ENCODE peak calls at places on chromosome 16, in six cellular contexts. One of them, this sample, is unnamed.

GRCh38 chr16:5490499-5490898 is 392.9 kb upstream of the EEF2KMT start:
- DNase-seq in BE2C: peak
- DNase-seq in GM10248: peak
- DNase-seq in HFFc6: no peak
- DNase-seq in omental fat pad: no peak
- DNase-seq in astrocyte: no peak
- DNase-seq in this sample: no peak

GRCh38 chr16:49277766-49278566 is 3.7 kb downstream of the CBLN1 start:
- DNase-seq in BE2C: no peak
- DNase-seq in GM10248: no peak
- DNase-seq in HFFc6: no peak
- DNase-seq in omental fat pad: no peak
- DNase-seq in astrocyte: no peak
- DNase-seq in this sample: no peak

GRCh38 chr16:521381-522210 is 5.9 kb upstream of the CAPN15 start:
- DNase-seq in BE2C: no peak
- DNase-seq in GM10248: no peak
- DNase-seq in HFFc6: no peak
- DNase-seq in omental fat pad: no peak
- DNase-seq in astrocyte: no peak
- DNase-seq in this sample: no peak

GRCh38 chr16:68040506-68041288 is 17.6 kb downstream of the DUS2 start:
- DNase-seq in BE2C: peak
- DNase-seq in GM10248: peak
- DNase-seq in HFFc6: peak
- DNase-seq in omental fat pad: peak
- DNase-seq in astrocyte: peak
- DNase-seq in this sample: peak

GRCh38 chr16:78684655-78685400 is 585.4 kb downstream of the WWOX start:
- DNase-seq in BE2C: no peak
- DNase-seq in GM10248: no peak
- DNase-seq in HFFc6: no peak
- DNase-seq in omental fat pad: no peak
- DNase-seq in astrocyte: no peak
- DNase-seq in this sample: no peak

GRCh38 chr16:65965632-65966031 is 400.9 kb upstream of the CDH5 start:
- DNase-seq in BE2C: no peak
- DNase-seq in GM10248: no peak
- DNase-seq in HFFc6: no peak
- DNase-seq in omental fat pad: no peak
- DNase-seq in astrocyte: no peak
- DNase-seq in this sample: no peak

GRCh38 chr16:49277386-49277742 is 4.3 kb downstream of the CBLN1 start:
- DNase-seq in BE2C: no peak
- DNase-seq in GM10248: no peak
- DNase-seq in HFFc6: no peak
- DNase-seq in omental fat pad: no peak
- DNase-seq in astrocyte: no peak
- DNase-seq in this sample: no peak

GRCh38 chr16:29811896-29812665 is at the start of gene PRRT2:
- DNase-seq in BE2C: peak
- DNase-seq in GM10248: peak
- DNase-seq in HFFc6: no peak
- DNase-seq in omental fat pad: no peak
- DNase-seq in astrocyte: no peak
- DNase-seq in this sample: peak

GRCh38 chr16:58451945-58452401 is 48.0 kb upstream of the NDRG4 start:
- DNase-seq in BE2C: no peak
- DNase-seq in GM10248: no peak
- DNase-seq in HFFc6: peak
- DNase-seq in omental fat pad: no peak
- DNase-seq in astrocyte: peak
- DNase-seq in this sample: no peak

GRCh38 chr16:79127768-79128167 is 472.8 kb downstream of the MAF start:
- DNase-seq in BE2C: no peak
- DNase-seq in GM10248: no peak
- DNase-seq in HFFc6: no peak
- DNase-seq in omental fat pad: no peak
- DNase-seq in astrocyte: no peak
- DNase-seq in this sample: no peak

GRCh38 chr16:20611350-20611902 is 35.3 kb upstream of the ACSM2B start:
- DNase-seq in BE2C: no peak
- DNase-seq in GM10248: no peak
- DNase-seq in HFFc6: no peak
- DNase-seq in omental fat pad: no peak
- DNase-seq in astrocyte: no peak
- DNase-seq in this sample: no peak

GRCh38 chr16:3112058-3112880 is at the start of gene ZNF205:
- DNase-seq in BE2C: peak
- DNase-seq in GM10248: no peak
- DNase-seq in HFFc6: peak
- DNase-seq in omental fat pad: peak
- DNase-seq in astrocyte: peak
- DNase-seq in this sample: no peak

GRCh38 chr16:23207485-23207884 is 24.9 kb downstream of the SCNN1G start:
- DNase-seq in BE2C: no peak
- DNase-seq in GM10248: no peak
- DNase-seq in HFFc6: no peak
- DNase-seq in omental fat pad: no peak
- DNase-seq in astrocyte: no peak
- DNase-seq in this sample: no peak

GRCh38 chr16:20774703-20775362 is 11.0 kb downstream of the ACSM3 start:
- DNase-seq in BE2C: peak
- DNase-seq in GM10248: peak
- DNase-seq in HFFc6: peak
- DNase-seq in omental fat pad: peak
- DNase-seq in astrocyte: peak
- DNase-seq in this sample: peak

DNA sequence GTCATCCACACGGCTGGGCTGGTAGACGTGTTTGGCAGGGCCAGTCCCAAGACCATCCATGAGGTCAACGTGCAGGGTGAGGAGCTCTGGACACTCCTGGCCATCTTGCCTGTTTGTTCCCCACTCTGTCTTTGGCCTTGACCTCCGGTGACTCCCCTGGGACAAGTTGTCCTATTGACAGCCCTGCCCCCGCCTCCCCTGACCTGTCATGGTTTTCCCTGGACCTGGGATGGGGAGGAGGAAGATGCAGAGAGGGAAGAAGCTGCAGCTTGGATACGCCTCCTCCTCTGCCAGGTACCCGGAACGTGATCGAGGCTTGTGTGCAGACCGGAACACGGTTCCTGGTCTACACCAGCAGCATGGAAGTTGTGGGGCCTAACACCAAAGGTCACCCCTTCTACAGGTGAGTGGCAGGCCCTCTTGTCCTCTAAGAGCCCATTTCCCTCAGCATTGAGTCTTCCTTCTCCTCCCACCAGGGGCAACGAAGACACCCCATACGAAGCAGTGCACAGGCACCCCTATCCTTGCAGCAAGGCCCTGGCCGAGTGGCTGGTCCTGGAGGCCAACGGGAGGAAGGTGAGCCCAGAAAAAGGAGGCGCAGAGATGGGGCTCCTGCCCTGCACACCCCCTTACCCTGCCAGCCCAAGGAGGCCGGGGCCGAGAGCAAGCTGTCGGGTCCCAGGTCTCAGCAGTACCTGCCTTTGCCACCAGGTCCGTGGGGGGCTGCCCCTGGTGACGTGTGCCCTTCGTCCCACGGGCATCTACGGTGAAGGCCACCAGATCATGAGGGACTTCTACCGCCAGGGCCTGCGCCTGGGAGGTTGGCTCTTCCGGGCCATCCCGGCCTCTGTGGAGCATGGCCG is 1.4 kb downstream of the HSD3B7 start:
- DNase-seq in BE2C: no peak
- DNase-seq in GM10248: no peak
- DNase-seq in HFFc6: no peak
- DNase-seq in omental fat pad: no peak
- DNase-seq in astrocyte: no peak
- DNase-seq in this sample: no peak
- TF ChIP-seq CTCF in BE2C: no peak
- TF ChIP-seq CTCF in GM10248: no peak
- TF ChIP-seq CTCF in HFFc6: peak
- TF ChIP-seq CTCF in omental fat pad: no peak
- TF ChIP-seq CTCF in astrocyte: no peak
- TF ChIP-seq CTCF in this sample: no peak

DNA sequence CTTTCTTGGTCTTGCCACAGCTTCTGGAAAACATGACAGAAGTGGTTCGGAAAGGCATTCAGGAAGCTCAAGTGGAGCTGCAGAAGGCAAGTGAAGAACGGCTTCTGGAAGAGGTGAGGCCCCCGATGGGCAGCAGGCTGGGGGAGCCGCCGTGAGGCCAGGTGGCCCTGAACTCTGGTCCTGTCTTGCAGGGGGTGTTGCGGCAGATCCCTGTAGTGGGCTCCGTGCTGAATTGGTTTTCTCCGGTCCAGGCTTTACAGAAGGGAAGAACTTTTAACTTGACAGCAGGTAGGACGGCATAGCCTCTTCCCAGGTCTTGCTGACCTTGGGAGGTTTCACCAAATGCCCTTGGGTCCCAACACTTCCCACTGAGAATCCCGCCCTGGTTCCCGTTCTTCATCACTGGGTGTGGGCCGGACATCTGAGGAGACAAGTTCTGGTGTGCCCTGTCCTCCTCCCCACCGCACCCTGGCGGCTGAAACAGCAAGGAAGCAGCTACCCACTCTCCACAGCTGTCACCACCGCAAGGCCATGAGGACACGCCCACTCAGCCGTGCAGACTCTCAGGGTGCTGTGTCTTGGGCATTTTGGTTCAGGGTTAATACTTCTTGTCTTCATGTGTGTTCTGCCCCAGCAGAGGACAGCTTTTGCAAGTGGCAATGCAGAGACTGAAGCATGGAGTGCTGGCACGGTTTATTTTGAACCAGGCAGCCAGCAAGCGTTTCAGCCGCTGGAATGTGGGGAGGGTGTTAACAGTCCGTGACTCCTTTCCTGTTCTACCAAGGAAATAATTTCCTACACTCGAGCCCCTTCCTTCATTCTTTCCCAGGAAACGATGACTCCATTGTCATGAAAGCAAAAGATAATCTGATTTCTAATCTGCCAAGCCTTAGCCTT is 21.4 kb downstream of the NTAN1 start:
- DNase-seq in BE2C: no peak
- DNase-seq in GM10248: no peak
- DNase-seq in HFFc6: no peak
- DNase-seq in omental fat pad: no peak
- DNase-seq in astrocyte: no peak
- DNase-seq in this sample: no peak
- TF ChIP-seq CTCF in BE2C: no peak
- TF ChIP-seq CTCF in GM10248: no peak
- TF ChIP-seq CTCF in HFFc6: no peak
- TF ChIP-seq CTCF in omental fat pad: no peak
- TF ChIP-seq CTCF in astrocyte: no peak
- TF ChIP-seq CTCF in this sample: no peak

DNA sequence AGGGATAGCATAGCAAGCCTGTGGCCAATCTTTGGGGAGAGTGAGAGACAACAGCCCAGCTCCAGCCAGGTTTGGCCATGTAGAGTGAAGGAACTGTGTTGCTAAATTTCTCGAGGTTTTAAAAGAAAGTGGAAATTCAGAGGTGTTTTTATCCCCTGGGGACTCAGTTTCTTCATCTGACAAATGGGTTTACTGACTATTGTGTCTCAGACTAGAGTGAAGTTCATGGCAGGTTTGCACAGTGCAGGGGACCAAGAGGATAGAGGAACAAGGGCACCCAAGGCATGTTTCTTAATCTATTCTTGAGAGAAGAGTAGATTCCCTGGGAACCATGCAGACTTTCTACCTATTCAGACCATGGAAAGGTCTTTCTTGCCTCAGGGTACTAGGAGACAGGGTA is 555.8 kb upstream of the C16orf82 start:
- DNase-seq in BE2C: no peak
- DNase-seq in GM10248: no peak
- DNase-seq in HFFc6: no peak
- DNase-seq in omental fat pad: no peak
- DNase-seq in astrocyte: no peak
- DNase-seq in this sample: no peak
- TF ChIP-seq CTCF in BE2C: no peak
- TF ChIP-seq CTCF in GM10248: no peak
- TF ChIP-seq CTCF in HFFc6: no peak
- TF ChIP-seq CTCF in omental fat pad: no peak
- TF ChIP-seq CTCF in astrocyte: no peak
- TF ChIP-seq CTCF in this sample: no peak

GRCh38 chr16:26645629-26646028 is 421.1 kb upstream of the C16orf82 start:
- DNase-seq in BE2C: no peak
- DNase-seq in GM10248: no peak
- DNase-seq in HFFc6: no peak
- DNase-seq in omental fat pad: no peak
- DNase-seq in astrocyte: no peak
- DNase-seq in this sample: no peak
- TF ChIP-seq CTCF in BE2C: no peak
- TF ChIP-seq CTCF in GM10248: peak
- TF ChIP-seq CTCF in HFFc6: no peak
- TF ChIP-seq CTCF in omental fat pad: no peak
- TF ChIP-seq CTCF in astrocyte: no peak
- TF ChIP-seq CTCF in this sample: no peak

GRCh38 chr16:15864939-15865338 is 8.1 kb upstream of the MYH11 start:
- DNase-seq in BE2C: no peak
- DNase-seq in GM10248: no peak
- DNase-seq in HFFc6: no peak
- DNase-seq in omental fat pad: no peak
- DNase-seq in astrocyte: no peak
- DNase-seq in this sample: no peak

GRCh38 chr16:15865742-15866141 is 8.9 kb upstream of the MYH11 start:
- DNase-seq in BE2C: no peak
- DNase-seq in GM10248: no peak
- DNase-seq in HFFc6: no peak
- DNase-seq in omental fat pad: no peak
- DNase-seq in astrocyte: peak
- DNase-seq in this sample: no peak

GRCh38 chr16:15861996-15862395 is 5.2 kb upstream of the MYH11 start:
- DNase-seq in BE2C: no peak
- DNase-seq in GM10248: no peak
- DNase-seq in HFFc6: no peak
- DNase-seq in omental fat pad: no peak
- DNase-seq in astrocyte: no peak
- DNase-seq in this sample: no peak

DNA sequence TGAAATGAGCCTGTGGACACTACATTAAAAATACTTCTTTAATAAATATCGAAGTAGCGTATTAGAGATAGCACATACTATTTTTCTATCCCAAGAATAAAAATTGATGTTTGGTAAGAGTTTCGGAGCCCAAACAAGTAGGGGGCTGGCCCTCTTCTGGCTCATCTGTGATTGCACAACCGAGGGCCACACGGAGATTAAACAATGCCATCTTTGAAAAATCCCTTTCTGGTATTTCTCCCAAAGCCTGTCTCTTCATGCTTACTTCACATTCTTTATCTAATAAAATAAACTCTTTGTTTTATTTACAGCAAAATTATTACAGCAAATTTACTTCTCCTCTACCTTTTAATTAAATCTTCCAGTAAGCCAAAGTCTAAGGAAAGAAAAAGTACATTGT is 9.6 kb upstream of the MYH11 start:
- DNase-seq in BE2C: no peak
- DNase-seq in GM10248: no peak
- DNase-seq in HFFc6: no peak
- DNase-seq in omental fat pad: no peak
- DNase-seq in astrocyte: no peak
- DNase-seq in this sample: no peak
- TF ChIP-seq CTCF in BE2C: no peak
- TF ChIP-seq CTCF in GM10248: no peak
- TF ChIP-seq CTCF in HFFc6: no peak
- TF ChIP-seq CTCF in omental fat pad: no peak
- TF ChIP-seq CTCF in astrocyte: no peak
- TF ChIP-seq CTCF in this sample: no peak

This sample was measured in activated B cell treated with CpG ODN at 0.5 μM for 24 hours.